ENCODE peak calls at places on chromosome 4, in ten cellular contexts. H, R, N, Y, P, I, A, O, C and L are unnamed samples.

GRCh38 chr4:122232633-122233032 is 80.5 kb downstream of the BLTP1 start:
- DNase-seq in C (no peak), A (no peak), O (no peak), R (no peak), P (no peak), Y (no peak), H (no peak), N (no peak), I (no peak), L (no peak)

GRCh38 chr4:103994059-103994458 is 274.3 kb upstream of the TACR3 start:
- DNase-seq in R (no peak), N (no peak), P (no peak), Y (no peak), C (no peak), A (no peak), H (no peak), I (no peak), O (peak), L (no peak)

GRCh38 chr4:24743931-24744330 is 51.4 kb upstream of the SOD3 start:
- DNase-seq in C (no peak), I (no peak), H (no peak), Y (peak), N (no peak), A (no peak), O (no peak), R (no peak), P (no peak), L (no peak)

GRCh38 chr4:39495446-39496208 is 31.6 kb downstream of the UGDH start:
- DNase-seq in H (no peak), R (no peak), N (no peak), C (no peak), I (no peak), A (peak), P (no peak), Y (no peak), O (no peak), L (no peak)

GRCh38 chr4:23969635-23970034 is 79.8 kb upstream of the PPARGC1A start:
- DNase-seq in P (no peak), N (no peak), I (no peak), O (no peak), C (no peak), H (no peak), A (no peak), Y (no peak), R (no peak), L (no peak)

GRCh38 chr4:123672987-123673386 is 276.4 kb downstream of the SPRY1 start:
- DNase-seq in P (no peak), O (no peak), A (peak), N (no peak), Y (no peak), I (no peak), C (peak), H (no peak), R (no peak), L (no peak)

GRCh38 chr4:133154725-133155124 is 5.6 kb downstream of the PCDH10 start:
- DNase-seq in Y (peak), N (no peak), R (no peak), H (no peak), C (no peak), I (no peak), P (no peak), O (peak), A (peak), L (no peak)

GRCh38 chr4:83093060-83093640 is 21.4 kb downstream of the PLAC8 start:
- DNase-seq in R (no peak), C (no peak), H (no peak), Y (no peak), A (no peak), I (no peak), P (no peak), N (no peak), O (no peak), L (no peak)

GRCh38 chr4:100288167-100288566 is 97.9 kb upstream of the DDIT4L start:
- DNase-seq in Y (no peak), R (no peak), O (no peak), A (peak), I (no peak), N (no peak), H (no peak), P (no peak), C (no peak), L (no peak)

GRCh38 chr4:48722509-48723446 is 57.3 kb downstream of the FRYL start:
- DNase-seq in I (no peak), Y (no peak), C (no peak), O (no peak), A (peak), P (no peak), R (no peak), N (no peak), H (no peak), L (no peak)

GRCh38 chr4:149164282-149164681 is 651.4 kb downstream of the IQCM start:
- DNase-seq in I (no peak), P (no peak), A (peak), N (no peak), H (no peak), C (peak), R (no peak), O (no peak), Y (peak), L (no peak)

GRCh38 chr4:24174622-24175021 is 284.8 kb upstream of the PPARGC1A start:
- DNase-seq in Y (no peak), H (no peak), A (no peak), C (no peak), R (no peak), N (no peak), P (no peak), O (no peak), I (no peak), L (no peak)

GRCh38 chr4:86386201-86386600 is 26.3 kb upstream of the MAPK10 start:
- DNase-seq in R (no peak), C (no peak), P (no peak), H (no peak), N (no peak), A (no peak), I (no peak), O (no peak), Y (no peak), L (no peak)

GRCh38 chr4:7876096-7876993 is 63.3 kb downstream of the AFAP1 start:
- DNase-seq in R (no peak), O (no peak), N (no peak), A (peak), H (no peak), P (no peak), Y (peak), I (no peak), C (no peak), L (no peak)

GRCh38 chr4:72846280-72847111 is 223.0 kb downstream of the COX18 start:
- DNase-seq in O (peak), N (peak), A (no peak), H (no peak), P (no peak), Y (peak), R (no peak), C (no peak), I (no peak), L (no peak)

GRCh38 chr4:183444953-183445543 is 612 bp downstream of the CDKN2AIP start:
- DNase-seq in A (no peak), C (no peak), R (peak), I (no peak), N (peak), O (peak), P (peak), H (no peak), Y (peak), L (no peak)

GRCh38 chr4:146142768-146143167 is 32.8 kb upstream of the LSM6 start:
- DNase-seq in R (no peak), Y (no peak), H (no peak), I (no peak), C (no peak), O (no peak), N (no peak), A (no peak), P (no peak), L (no peak)

GRCh38 chr4:178148106-178148505 is 705.9 kb upstream of the AGA start:
- DNase-seq in R (no peak), O (no peak), N (no peak), A (no peak), P (no peak), C (no peak), I (no peak), Y (no peak), H (no peak), L (no peak)

GRCh38 chr4:37243061-37243460 is 1.5 kb upstream of the NWD2 start:
- DNase-seq in R (no peak), P (peak), I (no peak), Y (no peak), A (no peak), H (no peak), N (no peak), O (peak), C (no peak), L (no peak)

GRCh38 chr4:185143596-185143969 is 517 bp downstream of the SLC25A4 start:
- DNase-seq in A (peak), N (peak), I (peak), P (peak), Y (peak), H (no peak), C (no peak), R (no peak), O (peak), L (peak)

GRCh38 chr4:155629183-155629825 is 37.3 kb upstream of the GUCY1A1 start:
- DNase-seq in N (no peak), C (no peak), H (no peak), P (no peak), A (no peak), R (no peak), I (no peak), O (no peak), Y (no peak), L (no peak)

GRCh38 chr4:5399790-5400421 is 308.5 kb downstream of the EVC2 start:
- DNase-seq in I (no peak), A (peak), P (no peak), C (peak), Y (peak), N (no peak), O (peak), H (no peak), R (no peak), L (no peak)

GRCh38 chr4:87677731-87678130 is 27.7 kb downstream of the DMP1 start:
- DNase-seq in A (no peak), H (no peak), N (no peak), Y (no peak), I (peak), C (no peak), P (no peak), O (no peak), R (no peak), L (no peak)

GRCh38 chr4:101155368-101155767 is 192.0 kb downstream of the PPP3CA start:
- DNase-seq in A (peak), I (no peak), O (no peak), R (no peak), H (no peak), P (no peak), C (no peak), N (no peak), Y (no peak), L (no peak)

GRCh38 chr4:141132689-141133145 is 552 bp downstream of the RNF150 start:
- DNase-seq in O (no peak), H (no peak), N (peak), I (no peak), Y (peak), C (no peak), R (no peak), P (peak), A (peak), L (no peak)

GRCh38 chr4:13541720-13542576 is 2.4 kb downstream of the NKX3-2 start:
- DNase-seq in H (no peak), Y (no peak), R (no peak), I (no peak), O (peak), A (no peak), C (no peak), N (peak), P (peak), L (no peak)

GRCh38 chr4:164765096-164765495 is 11.2 kb downstream of the SMIM31 start:
- DNase-seq in A (no peak), Y (no peak), H (no peak), C (no peak), N (no peak), O (no peak), I (no peak), P (no peak), R (no peak), L (no peak)
- H3K4me3 ChIP-seq in A (no peak), Y (no peak), H (no peak), C (no peak), N (no peak), O (no peak), I (no peak), P (no peak), R (no peak), L (no peak)

GRCh38 chr4:108049406-108049805 is 59.7 kb downstream of the HADH start:
- DNase-seq in P (no peak), R (no peak), I (no peak), C (no peak), N (no peak), A (no peak), H (peak), Y (no peak), O (no peak), L (peak)

GRCh38 chr4:108047199-108047598 is 57.5 kb downstream of the HADH start:
- DNase-seq in A (no peak), I (no peak), O (no peak), H (no peak), C (no peak), Y (no peak), P (no peak), N (no peak), R (no peak), L (no peak)

GRCh38 chr4:108045687-108046024 is 56.0 kb downstream of the HADH start:
- DNase-seq in I (peak), H (no peak), N (no peak), P (no peak), R (no peak), Y (no peak), C (no peak), O (no peak), A (peak), L (peak)

GRCh38 chr4:108048997-108049396 is 59.3 kb downstream of the HADH start:
- DNase-seq in I (no peak), H (no peak), A (no peak), O (no peak), C (no peak), P (no peak), Y (no peak), R (no peak), N (no peak), L (no peak)

GRCh38 chr4:108048157-108048556 is 58.5 kb downstream of the HADH start:
- DNase-seq in N (no peak), H (no peak), P (no peak), O (no peak), A (no peak), I (no peak), C (no peak), Y (no peak), R (no peak), L (no peak)
- H3K4me3 ChIP-seq in N (no peak), H (no peak), P (no peak), O (no peak), A (no peak), I (no peak), C (no peak), Y (no peak), R (no peak), L (no peak)

GRCh38 chr4:169366821-169367220 is 96.1 kb upstream of the SH3RF1 start:
- DNase-seq in P (no peak), C (no peak), H (no peak), O (no peak), I (no peak), R (no peak), N (no peak), Y (no peak), A (no peak), L (no peak)
- H3K4me3 ChIP-seq in P (no peak), C (no peak), H (no peak), O (no peak), I (no peak), R (no peak), N (no peak), Y (no peak), A (no peak), L (no peak)

DNA sequence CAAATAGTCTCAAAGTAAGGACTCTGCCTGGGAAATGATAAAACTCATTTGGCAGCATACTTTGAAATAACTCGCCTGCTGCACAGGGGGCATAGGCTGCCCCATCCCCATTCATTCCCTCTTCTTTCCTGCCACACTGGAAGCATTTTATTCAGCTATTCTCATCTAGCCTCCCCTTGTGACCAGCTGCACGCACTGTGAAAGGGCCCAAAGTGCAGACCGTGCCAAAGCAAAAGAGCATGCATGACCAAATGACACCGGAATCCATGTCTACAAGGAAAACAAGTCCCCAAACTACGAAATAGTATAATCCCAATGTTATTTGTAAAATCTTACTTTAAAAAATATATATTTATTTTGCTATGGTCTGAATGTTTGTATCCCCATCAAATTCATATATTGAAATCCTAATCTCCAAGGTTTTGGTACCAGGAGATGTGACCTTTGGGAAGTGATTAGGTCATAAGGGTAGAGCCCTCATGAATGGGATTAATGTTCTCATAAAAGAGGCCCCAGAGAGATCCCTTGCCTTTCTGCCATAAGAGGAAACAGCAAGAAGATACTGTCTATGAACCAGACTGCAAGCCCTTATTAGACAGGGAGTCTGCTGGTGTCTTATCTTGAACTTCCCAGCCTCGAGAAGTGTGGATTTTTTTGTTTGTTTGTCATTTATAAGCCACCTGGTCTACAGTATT is 77.3 kb upstream of the PRSS48 start:
- DNase-seq in P (no peak), A (no peak), H (no peak), R (no peak), C (no peak), O (no peak), N (no peak), Y (no peak), I (no peak), L (no peak)
- H3K4me3 ChIP-seq in P (no peak), A (no peak), H (no peak), R (no peak), C (no peak), O (no peak), N (no peak), Y (no peak), I (no peak), L (no peak)

GRCh38 chr4:2812600-2812932 is 19.7 kb downstream of the SH3BP2 start:
- DNase-seq in A (no peak), R (no peak), P (no peak), Y (no peak), N (no peak), O (no peak), C (no peak), I (no peak), H (no peak), L (no peak)
- H3K4me3 ChIP-seq in A (peak), R (peak), P (peak), Y (no peak), N (peak), O (peak), C (no peak), I (peak), H (peak), L (peak)

DNA sequence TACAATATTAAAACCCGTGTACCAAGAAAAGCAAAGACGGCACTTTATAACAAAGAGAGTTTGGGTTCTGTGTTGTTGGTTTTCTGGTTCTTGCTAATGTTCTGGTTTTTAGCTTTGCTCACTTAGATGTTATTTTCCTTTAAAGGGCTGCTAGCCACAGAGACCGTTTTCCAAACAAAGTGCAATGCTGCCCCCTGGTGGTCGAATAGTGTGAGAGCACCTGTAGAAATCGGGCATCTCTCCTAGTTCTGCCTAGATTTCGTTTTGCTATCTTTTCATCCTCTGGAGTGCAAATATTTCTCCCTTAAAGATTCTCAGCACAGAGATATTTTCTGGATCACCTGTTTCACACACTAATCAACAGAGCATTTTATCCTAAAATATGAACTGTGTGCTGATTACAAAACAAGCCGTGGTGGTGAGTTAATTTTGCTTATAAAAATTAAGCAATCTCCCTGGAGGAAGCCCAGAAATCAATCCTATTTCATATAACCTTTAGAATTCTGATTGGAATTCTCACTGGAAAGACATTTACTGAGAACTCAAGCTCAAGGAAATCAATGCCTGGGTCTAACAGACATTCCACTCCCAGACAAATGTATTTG is 334.5 kb upstream of the NOCT start:
- DNase-seq in O (peak), I (peak), H (peak), C (peak), N (peak), R (peak), A (peak), P (peak), Y (peak), L (peak)
- H3K4me3 ChIP-seq in O (no peak), I (no peak), H (no peak), C (no peak), N (no peak), R (no peak), A (no peak), P (no peak), Y (no peak), L (no peak)

DNA sequence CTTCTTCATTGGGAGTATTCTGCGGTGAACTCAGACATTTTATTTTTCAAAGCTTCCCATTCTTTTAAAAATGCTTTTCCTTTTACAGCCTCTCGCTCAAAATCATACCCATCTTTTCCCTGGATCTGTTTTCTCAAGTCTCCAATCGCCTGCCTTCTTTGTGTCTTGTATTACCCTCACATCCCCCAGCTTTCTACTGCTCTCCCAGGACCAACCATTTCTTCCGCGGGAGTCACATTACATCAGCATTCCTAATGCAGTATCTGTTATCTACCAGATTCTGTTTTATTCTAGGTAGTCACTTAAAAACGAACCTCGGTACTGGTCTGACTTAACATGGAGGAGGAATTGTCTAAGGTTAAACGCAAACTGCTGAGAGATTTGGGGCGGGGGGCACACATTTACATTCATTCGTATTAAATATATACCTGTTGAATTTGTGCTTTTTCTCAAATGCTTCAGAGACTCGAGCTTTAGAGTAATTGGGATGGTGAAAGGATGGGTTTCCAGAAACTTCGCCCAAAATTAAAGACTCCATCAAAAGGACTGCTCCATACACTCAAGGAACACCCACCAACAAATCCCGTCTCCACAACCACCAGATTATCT is 493 bp upstream of the UCHL1 start:
- DNase-seq in Y (peak), O (no peak), P (no peak), A (peak), C (peak), H (no peak), R (no peak), I (no peak), N (no peak), L (no peak)
- H3K4me3 ChIP-seq in Y (peak), O (no peak), P (peak), A (peak), C (peak), H (no peak), R (peak), I (peak), N (peak), L (no peak)